ENCODE peak calls at places on chromosomes 7 and 10, in nine cellular contexts. One of them, this sample, is unnamed.

GRCh38 chr10:90302758-90303443 is 554.9 kb downstream of the HTR7 start:
- DNase-seq in left ventricle myocardium inferior: no peak
- DNase-seq in IMR-90: no peak
- DNase-seq in lower leg skin: no peak
- DNase-seq in cardiac muscle cell: no peak
- DNase-seq in AG10803: no peak
- DNase-seq in foreskin fibroblast: no peak
- DNase-seq in transverse colon: no peak
- DNase-seq in BJ: no peak
- DNase-seq in this sample: no peak

GRCh38 chr10:58830748-58831147 is 318.1 kb downstream of the BICC1 start:
- DNase-seq in left ventricle myocardium inferior: no peak
- DNase-seq in IMR-90: no peak
- DNase-seq in lower leg skin: no peak
- DNase-seq in cardiac muscle cell: no peak
- DNase-seq in AG10803: no peak
- DNase-seq in foreskin fibroblast: no peak
- DNase-seq in transverse colon: no peak
- DNase-seq in BJ: no peak
- DNase-seq in this sample: no peak

GRCh38 chr7:101678138-101678479 is 49.0 kb upstream of the MYL10 start:
- DNase-seq in left ventricle myocardium inferior: no peak
- DNase-seq in IMR-90: no peak
- DNase-seq in lower leg skin: no peak
- DNase-seq in cardiac muscle cell: no peak
- DNase-seq in AG10803: no peak
- DNase-seq in foreskin fibroblast: no peak
- DNase-seq in transverse colon: no peak
- DNase-seq in BJ: no peak
- DNase-seq in this sample: no peak

GRCh38 chr10:79905322-79906314 is 43.3 kb downstream of the SFTPD start:
- DNase-seq in left ventricle myocardium inferior: no peak
- DNase-seq in IMR-90: peak; percentile 12
- DNase-seq in lower leg skin: no peak
- DNase-seq in cardiac muscle cell: peak; percentile 39
- DNase-seq in AG10803: peak; percentile 58
- DNase-seq in foreskin fibroblast: peak; percentile 33
- DNase-seq in transverse colon: no peak
- DNase-seq in BJ: no peak
- DNase-seq in this sample: peak; percentile 17

GRCh38 chr10:28664369-28664740 is 13.0 kb upstream of the BAMBI start:
- DNase-seq in left ventricle myocardium inferior: no peak
- DNase-seq in IMR-90: peak; percentile 79
- DNase-seq in lower leg skin: no peak
- DNase-seq in cardiac muscle cell: peak; percentile 85
- DNase-seq in AG10803: peak; percentile 69
- DNase-seq in foreskin fibroblast: peak; percentile 48
- DNase-seq in transverse colon: no peak
- DNase-seq in BJ: no peak
- DNase-seq in this sample: peak; percentile 83

GRCh38 chr7:120226188-120226587 is 46.8 kb upstream of the KCND2 start:
- DNase-seq in left ventricle myocardium inferior: no peak
- DNase-seq in IMR-90: no peak
- DNase-seq in lower leg skin: no peak
- DNase-seq in cardiac muscle cell: no peak
- DNase-seq in AG10803: no peak
- DNase-seq in foreskin fibroblast: no peak
- DNase-seq in transverse colon: no peak
- DNase-seq in BJ: no peak
- DNase-seq in this sample: no peak

GRCh38 chr7:128304212-128304611 is 39.5 kb downstream of the RBM28 start:
- DNase-seq in left ventricle myocardium inferior: no peak
- DNase-seq in IMR-90: no peak
- DNase-seq in lower leg skin: no peak
- DNase-seq in cardiac muscle cell: no peak
- DNase-seq in AG10803: peak; percentile 35
- DNase-seq in foreskin fibroblast: no peak
- DNase-seq in transverse colon: no peak
- DNase-seq in BJ: no peak
- DNase-seq in this sample: no peak

GRCh38 chr7:23918856-23919255 is 208.8 kb downstream of the STK31 start:
- DNase-seq in left ventricle myocardium inferior: no peak
- DNase-seq in IMR-90: no peak
- DNase-seq in lower leg skin: no peak
- DNase-seq in cardiac muscle cell: peak; percentile 47
- DNase-seq in AG10803: peak; percentile 48
- DNase-seq in foreskin fibroblast: no peak
- DNase-seq in transverse colon: no peak
- DNase-seq in BJ: peak; percentile 9
- DNase-seq in this sample: peak; percentile 44

GRCh38 chr7:97006146-97006950 is 995 bp downstream of the DLX6 start:
- DNase-seq in left ventricle myocardium inferior: no peak
- DNase-seq in IMR-90: peak; percentile 1
- DNase-seq in lower leg skin: no peak
- DNase-seq in cardiac muscle cell: peak; percentile 51
- DNase-seq in AG10803: no peak
- DNase-seq in foreskin fibroblast: peak; percentile 18
- DNase-seq in transverse colon: no peak
- DNase-seq in BJ: no peak
- DNase-seq in this sample: peak; percentile 5

GRCh38 chr10:49751636-49752510 is 10.2 kb downstream of the OGDHL start:
- DNase-seq in left ventricle myocardium inferior: no peak
- DNase-seq in IMR-90: no peak
- DNase-seq in lower leg skin: no peak
- DNase-seq in cardiac muscle cell: no peak
- DNase-seq in AG10803: no peak
- DNase-seq in foreskin fibroblast: no peak
- DNase-seq in transverse colon: no peak
- DNase-seq in BJ: no peak
- DNase-seq in this sample: no peak

GRCh38 chr10:126959906-126960685 is 54.9 kb downstream of the DOCK1 start:
- DNase-seq in left ventricle myocardium inferior: no peak
- DNase-seq in IMR-90: no peak
- DNase-seq in lower leg skin: no peak
- DNase-seq in cardiac muscle cell: no peak
- DNase-seq in AG10803: no peak
- DNase-seq in foreskin fibroblast: no peak
- DNase-seq in transverse colon: no peak
- DNase-seq in BJ: no peak
- DNase-seq in this sample: no peak

GRCh38 chr10:43194861-43195260 is 56.6 kb downstream of the CSGALNACT2 start:
- DNase-seq in left ventricle myocardium inferior: no peak
- DNase-seq in IMR-90: no peak
- DNase-seq in lower leg skin: peak; percentile 12
- DNase-seq in cardiac muscle cell: no peak
- DNase-seq in AG10803: no peak
- DNase-seq in foreskin fibroblast: no peak
- DNase-seq in transverse colon: no peak
- DNase-seq in BJ: no peak
- DNase-seq in this sample: no peak

GRCh38 chr10:113941140-113941539 is 86.7 kb downstream of the NHLRC2 start:
- DNase-seq in left ventricle myocardium inferior: no peak
- DNase-seq in IMR-90: no peak
- DNase-seq in lower leg skin: no peak
- DNase-seq in cardiac muscle cell: no peak
- DNase-seq in AG10803: no peak
- DNase-seq in foreskin fibroblast: no peak
- DNase-seq in transverse colon: no peak
- DNase-seq in BJ: no peak
- DNase-seq in this sample: no peak

GRCh38 chr7:47218378-47219176 is 363.3 kb downstream of the TNS3 start:
- DNase-seq in left ventricle myocardium inferior: no peak
- DNase-seq in IMR-90: no peak
- DNase-seq in lower leg skin: no peak
- DNase-seq in cardiac muscle cell: peak; percentile 40
- DNase-seq in AG10803: peak; percentile 93
- DNase-seq in foreskin fibroblast: peak; percentile 21
- DNase-seq in transverse colon: no peak
- DNase-seq in BJ: peak; percentile 53
- DNase-seq in this sample: no peak

GRCh38 chr10:5594271-5595036 is 69.7 kb downstream of the CALML3 start:
- DNase-seq in left ventricle myocardium inferior: no peak
- DNase-seq in IMR-90: peak; percentile 35
- DNase-seq in lower leg skin: no peak
- DNase-seq in cardiac muscle cell: peak; percentile 44
- DNase-seq in AG10803: peak; percentile 86
- DNase-seq in foreskin fibroblast: peak; percentile 85
- DNase-seq in transverse colon: no peak
- DNase-seq in BJ: peak; percentile 76
- DNase-seq in this sample: peak; percentile 60

GRCh38 chr7:111560773-111561658 is 1.3 kb downstream of the IMMP2L start:
- DNase-seq in left ventricle myocardium inferior: no peak
- DNase-seq in IMR-90: peak; percentile 50
- DNase-seq in lower leg skin: no peak
- DNase-seq in cardiac muscle cell: peak; percentile 68
- DNase-seq in AG10803: peak; percentile 31
- DNase-seq in foreskin fibroblast: peak; percentile 41
- DNase-seq in transverse colon: no peak
- DNase-seq in BJ: no peak
- DNase-seq in this sample: peak; percentile 84

GRCh38 chr7:23864984-23865383 is 155.0 kb downstream of the STK31 start:
- DNase-seq in left ventricle myocardium inferior: no peak
- DNase-seq in IMR-90: peak; percentile 43
- DNase-seq in lower leg skin: no peak
- DNase-seq in cardiac muscle cell: peak; percentile 77
- DNase-seq in AG10803: peak; percentile 38
- DNase-seq in foreskin fibroblast: peak; percentile 49
- DNase-seq in transverse colon: no peak
- DNase-seq in BJ: no peak
- DNase-seq in this sample: peak; percentile 62

GRCh38 chr7:4791738-4792536 is 16.5 kb downstream of the AP5Z1 start:
- DNase-seq in left ventricle myocardium inferior: peak; percentile 84
- DNase-seq in IMR-90: peak; percentile 15
- DNase-seq in lower leg skin: peak; percentile 72
- DNase-seq in cardiac muscle cell: peak; percentile 64
- DNase-seq in AG10803: peak; percentile 43
- DNase-seq in foreskin fibroblast: peak; percentile 39
- DNase-seq in transverse colon: peak; percentile 62
- DNase-seq in BJ: no peak
- DNase-seq in this sample: peak; percentile 70

DNA sequence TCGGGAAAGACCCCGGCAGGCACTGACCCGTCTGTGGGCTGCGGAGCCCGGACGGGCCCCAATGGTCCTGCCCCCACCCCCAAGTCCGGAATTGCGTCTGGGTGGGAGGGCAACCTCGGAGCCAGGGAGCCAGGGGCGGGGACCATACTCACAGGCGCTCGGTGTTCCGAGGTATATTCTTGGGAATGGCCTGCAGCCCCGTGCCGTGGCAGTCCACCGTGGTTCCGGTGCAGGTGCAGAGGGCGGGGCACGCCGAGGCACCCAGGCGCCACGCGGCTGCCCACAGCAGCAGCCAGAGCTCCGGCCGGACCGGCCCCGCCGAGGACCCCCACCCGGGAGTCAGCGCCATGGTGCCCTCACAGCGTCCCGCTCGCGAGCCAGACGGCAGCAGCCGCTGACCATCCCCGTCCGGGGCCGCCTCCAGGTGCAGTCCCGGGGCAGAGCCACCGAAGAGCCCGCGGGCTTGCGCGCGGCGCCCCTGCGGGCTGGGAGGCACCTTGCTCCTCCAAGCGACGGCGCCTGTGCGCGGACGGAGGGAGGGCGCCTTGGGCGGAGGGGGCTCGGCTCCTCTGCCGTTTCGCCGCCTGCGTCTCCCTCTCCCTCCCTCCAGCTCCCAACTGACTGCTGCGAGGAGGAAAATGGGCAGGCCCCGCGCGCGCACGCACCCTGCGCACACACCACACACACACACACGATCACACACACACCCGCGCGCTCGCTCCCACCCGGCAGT is at the start of gene SLIT1:
- DNase-seq in left ventricle myocardium inferior: no peak
- DNase-seq in IMR-90: no peak
- DNase-seq in lower leg skin: no peak
- DNase-seq in cardiac muscle cell: no peak
- DNase-seq in AG10803: no peak
- DNase-seq in foreskin fibroblast: no peak
- DNase-seq in transverse colon: no peak
- DNase-seq in BJ: no peak
- DNase-seq in this sample: no peak
- H3K4me3 ChIP-seq in left ventricle myocardium inferior: peak within 1 kb of the TSS; percentile 50
- H3K4me3 ChIP-seq in IMR-90: no peak within 1 kb of the TSS
- H3K4me3 ChIP-seq in lower leg skin: no peak within 1 kb of the TSS
- H3K4me3 ChIP-seq in cardiac muscle cell: peak within 1 kb of the TSS; percentile 45
- H3K4me3 ChIP-seq in AG10803: no peak within 1 kb of the TSS
- H3K4me3 ChIP-seq in foreskin fibroblast: no peak within 1 kb of the TSS
- H3K4me3 ChIP-seq in transverse colon: no peak within 1 kb of the TSS
- H3K4me3 ChIP-seq in BJ: no peak within 1 kb of the TSS
- H3K4me3 ChIP-seq in this sample: no peak within 1 kb of the TSS

GRCh38 chr7:19178595-19178994 is 33.4 kb upstream of the FERD3L start:
- DNase-seq in left ventricle myocardium inferior: no peak
- DNase-seq in IMR-90: no peak
- DNase-seq in lower leg skin: no peak
- DNase-seq in cardiac muscle cell: no peak
- DNase-seq in AG10803: no peak
- DNase-seq in foreskin fibroblast: no peak
- DNase-seq in transverse colon: no peak
- DNase-seq in BJ: no peak
- DNase-seq in this sample: no peak
- TF ChIP-seq CTCF in left ventricle myocardium inferior: no peak
- TF ChIP-seq CTCF in IMR-90: no peak
- TF ChIP-seq CTCF in lower leg skin: no peak
- TF ChIP-seq CTCF in cardiac muscle cell: no peak
- TF ChIP-seq CTCF in AG10803: no peak
- TF ChIP-seq CTCF in foreskin fibroblast: no peak
- TF ChIP-seq CTCF in transverse colon: no peak
- TF ChIP-seq CTCF in BJ: no peak
- TF ChIP-seq CTCF in this sample: no peak

DNA sequence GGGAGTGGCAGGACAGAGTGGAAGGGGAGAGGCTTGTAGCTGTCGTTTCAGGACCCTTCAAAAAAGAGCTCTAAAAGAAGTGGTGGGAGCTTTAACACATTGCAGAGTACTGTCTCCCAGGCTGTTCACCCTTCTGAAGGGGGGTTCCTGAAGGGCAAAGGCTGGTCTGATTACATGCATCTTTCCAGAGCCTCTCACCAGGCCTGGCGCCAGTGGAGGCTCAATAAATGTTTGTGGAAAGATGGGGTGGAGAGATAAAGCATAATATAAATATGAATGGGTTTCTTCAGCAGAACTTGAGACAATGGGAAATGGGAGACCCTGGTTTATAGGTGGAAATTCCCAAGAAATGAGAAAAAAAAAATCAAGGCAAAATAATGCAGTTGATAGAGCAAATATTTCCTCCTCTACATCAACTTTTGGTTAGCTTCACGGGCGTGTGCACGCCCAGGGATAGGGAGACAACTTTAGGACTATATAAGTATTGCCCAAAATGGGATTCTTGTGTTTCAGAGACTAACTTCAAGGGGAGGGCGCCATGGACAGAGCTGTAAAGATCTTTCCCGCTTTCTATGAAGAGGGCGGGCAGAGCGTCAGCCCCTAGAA is 613 bp upstream of the BUB3 start:
- DNase-seq in left ventricle myocardium inferior: no peak
- DNase-seq in IMR-90: no peak
- DNase-seq in lower leg skin: no peak
- DNase-seq in cardiac muscle cell: no peak
- DNase-seq in AG10803: no peak
- DNase-seq in foreskin fibroblast: no peak
- DNase-seq in transverse colon: no peak
- DNase-seq in BJ: no peak
- DNase-seq in this sample: no peak
- H3K4me3 ChIP-seq in left ventricle myocardium inferior: peak overlapping the region; percentile 98
- H3K4me3 ChIP-seq in IMR-90: no peak overlapping the region
- H3K4me3 ChIP-seq in lower leg skin: no peak overlapping the region
- H3K4me3 ChIP-seq in cardiac muscle cell: no peak overlapping the region
- H3K4me3 ChIP-seq in AG10803: no peak overlapping the region
- H3K4me3 ChIP-seq in foreskin fibroblast: no peak overlapping the region
- H3K4me3 ChIP-seq in transverse colon: no peak overlapping the region
- H3K4me3 ChIP-seq in BJ: no peak overlapping the region
- H3K4me3 ChIP-seq in this sample: no peak overlapping the region

GRCh38 chr10:102241444-102242117 is at the start of gene PITX3:
- DNase-seq in left ventricle myocardium inferior: peak; percentile 94
- DNase-seq in IMR-90: peak; percentile 87
- DNase-seq in lower leg skin: peak; percentile 93
- DNase-seq in cardiac muscle cell: peak; percentile 95
- DNase-seq in AG10803: peak; percentile 86
- DNase-seq in foreskin fibroblast: peak; percentile 93
- DNase-seq in transverse colon: peak; percentile 93
- DNase-seq in BJ: peak; percentile 45
- DNase-seq in this sample: peak; percentile 94
- TF ChIP-seq CTCF in left ventricle myocardium inferior: peak; percentile 9
- TF ChIP-seq CTCF in IMR-90: no peak
- TF ChIP-seq CTCF in lower leg skin: no peak
- TF ChIP-seq CTCF in cardiac muscle cell: no peak
- TF ChIP-seq CTCF in AG10803: no peak
- TF ChIP-seq CTCF in foreskin fibroblast: no peak
- TF ChIP-seq CTCF in transverse colon: no peak
- TF ChIP-seq CTCF in BJ: no peak
- TF ChIP-seq CTCF in this sample: no peak